ENCODE peak calls at places on chromosomes 2 and 18, in nine cellular contexts. C is AG10803, R is MCF 10A, O is hepatocyte, U is mucosa of descending colon, I is left ventricle myocardium inferior, V is Peyer's patch, Q is fibroblast of pulmonary artery, X is prostate gland. A is an unnamed sample.

GRCh38 chr2:124683536-124684407 is 658.7 kb downstream of the CNTNAP5 start:
- DNase-seq in C (no peak), Q (peak; percentile 13), X (no peak), V (no peak), U (no peak), I (no peak), R (no peak), O (no peak), A (no peak)

GRCh38 chr2:177516786-177517544 is 124.4 kb downstream of the AGPS start:
- DNase-seq in U (no peak), Q (no peak), C (no peak), V (no peak), O (no peak), I (no peak), X (no peak), R (no peak), A (no peak)

GRCh38 chr18:45127395-45127794 is 446.7 kb downstream of the SETBP1 start:
- DNase-seq in C (no peak), R (no peak), V (no peak), U (no peak), Q (no peak), O (no peak), X (no peak), I (no peak), A (no peak)

GRCh38 chr2:151367571-151367970 is 10.2 kb downstream of the TNFAIP6 start:
- DNase-seq in C (peak; percentile 67), Q (no peak), O (no peak), X (no peak), V (no peak), I (no peak), U (no peak), R (no peak), A (no peak)

GRCh38 chr18:13137041-13137938 is 81.3 kb upstream of the LDLRAD4 start:
- DNase-seq in V (peak; percentile 52), X (no peak), O (no peak), Q (peak; percentile 17), I (peak; percentile 36), U (peak; percentile 75), C (no peak), R (no peak), A (no peak)

GRCh38 chr2:72222829-72223564 is 75.3 kb upstream of the CYP26B1 start:
- DNase-seq in R (peak; percentile 25), V (no peak), U (no peak), I (no peak), C (peak; percentile 87), X (no peak), Q (no peak), O (no peak), A (no peak)

GRCh38 chr2:120250640-120251039 is 2.0 kb upstream of the RALB start:
- DNase-seq in X (no peak), O (no peak), Q (no peak), V (no peak), R (no peak), C (no peak), I (no peak), U (no peak), A (no peak)

GRCh38 chr2:219396863-219397457 is 9.2 kb upstream of the DNPEP start:
- DNase-seq in Q (no peak), V (no peak), R (no peak), I (no peak), C (no peak), O (no peak), X (no peak), U (no peak), A (no peak)

GRCh38 chr2:197306024-197306690 is 4.4 kb downstream of the ANKRD44 start:
- DNase-seq in O (no peak), C (no peak), X (no peak), R (no peak), V (peak; percentile 54), Q (no peak), U (no peak), I (no peak), A (no peak)

GRCh38 chr2:206160124-206160806 is 570 bp downstream of the EEF1B2 start:
- DNase-seq in V (no peak), C (peak; percentile 45), I (no peak), U (no peak), Q (no peak), R (no peak), O (peak; percentile 75), X (no peak), A (peak; percentile 20)

GRCh38 chr2:189104926-189105325 is 74.6 kb downstream of the COL5A2 start:
- DNase-seq in C (no peak), U (no peak), I (no peak), Q (peak; percentile 61), X (no peak), V (no peak), R (peak; percentile 5), O (no peak), A (no peak)

GRCh38 chr2:46749042-46749461 is 166.6 kb downstream of the MCFD2 start:
- DNase-seq in U (no peak), Q (peak; percentile 89), V (no peak), R (no peak), X (no peak), O (peak; percentile 29), C (peak; percentile 77), I (no peak), A (no peak)

GRCh38 chr2:47098953-47099352 is 56.2 kb downstream of the STPG4 start:
- DNase-seq in U (no peak), C (no peak), Q (no peak), I (no peak), X (no peak), O (no peak), V (no peak), R (no peak), A (no peak)

GRCh38 chr18:73414598-73414997 is 546.8 kb upstream of the NETO1 start:
- DNase-seq in I (no peak), U (no peak), V (no peak), X (no peak), R (peak; percentile 1), Q (no peak), O (no peak), C (no peak), A (no peak)

GRCh38 chr2:148887349-148888002 is 12.4 kb downstream of the KIF5C start:
- DNase-seq in Q (no peak), O (no peak), C (no peak), V (no peak), X (no peak), I (no peak), R (no peak), U (no peak), A (no peak)

GRCh38 chr18:48929212-48929612 is 21.6 kb downstream of the SMAD7 start:
- DNase-seq in R (no peak), O (no peak), U (no peak), Q (peak; percentile 18), V (no peak), C (no peak), I (no peak), X (no peak), A (no peak)

GRCh38 chr2:29921560-29921915 is at the start of gene ALK:
- DNase-seq in O (peak; percentile 96), V (peak; percentile 24), R (peak; percentile 96), X (peak; percentile 84), I (peak; percentile 89), Q (peak; percentile 69), C (peak; percentile 69), U (peak; percentile 79), A (peak; percentile 79)

GRCh38 chr2:173326806-173327205 is 27.9 kb upstream of the CDCA7 start:
- DNase-seq in V (no peak), U (no peak), X (no peak), R (no peak), I (no peak), O (no peak), C (peak; percentile 44), Q (no peak), A (no peak)

GRCh38 chr2:237222683-237223082 is 137.0 kb downstream of the COPS8 start:
- DNase-seq in O (no peak), R (no peak), X (no peak), C (peak; percentile 65), V (no peak), U (no peak), Q (no peak), I (no peak), A (no peak)
- TF ChIP-seq CTCF in O (no peak), R (no peak), X (no peak), C (no peak), V (no peak), U (no peak), Q (no peak), I (no peak), A (no peak)

GRCh38 chr2:70515938-70516337 is 37.7 kb downstream of the TGFA start:
- DNase-seq in Q (no peak), R (peak; percentile 37), O (no peak), X (no peak), V (no peak), C (peak; percentile 24), U (no peak), I (no peak), A (no peak)

GRCh38 chr2:70514612-70515055 is 39.0 kb downstream of the TGFA start:
- DNase-seq in O (peak; percentile 79), I (peak; percentile 23), Q (no peak), U (peak; percentile 94), X (peak; percentile 25), R (peak; percentile 59), C (no peak), V (no peak), A (no peak)

GRCh38 chr2:70518557-70518956 is 35.1 kb downstream of the TGFA start:
- DNase-seq in Q (no peak), O (no peak), R (no peak), X (no peak), V (no peak), U (no peak), C (no peak), I (no peak), A (no peak)

GRCh38 chr2:70517804-70518203 is 35.8 kb downstream of the TGFA start:
- DNase-seq in U (no peak), Q (no peak), R (no peak), O (no peak), C (no peak), V (no peak), X (no peak), I (no peak), A (no peak)

DNA sequence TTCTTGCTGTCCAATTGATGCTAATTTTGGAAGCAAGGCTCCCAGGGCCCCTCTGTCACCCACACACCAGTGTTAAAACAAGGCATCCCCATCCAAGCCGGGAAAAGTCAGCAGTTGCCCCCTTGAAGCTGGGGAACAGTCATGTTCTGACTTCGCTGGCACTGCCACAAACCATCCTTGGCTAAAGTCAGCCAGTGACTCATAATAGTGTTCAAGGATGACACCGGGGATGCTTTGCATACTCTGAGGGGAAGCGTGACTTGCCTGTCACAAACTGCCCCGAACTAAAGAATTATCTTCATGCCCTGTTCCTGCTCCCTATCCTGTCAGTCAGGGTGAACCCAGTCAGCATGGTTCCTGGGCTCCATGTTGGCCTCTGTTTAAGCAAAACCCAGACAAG is 37.0 kb downstream of the TGFA start:
- DNase-seq in V (no peak), Q (no peak), O (no peak), C (peak; percentile 62), X (no peak), U (no peak), I (no peak), R (peak; percentile 53), A (no peak)
- TF ChIP-seq CTCF in V (no peak), Q (no peak), O (no peak), C (no peak), X (no peak), U (no peak), I (no peak), R (no peak), A (no peak)

GRCh38 chr2:118763797-118764196 is 83.7 kb downstream of the EN1 start:
- DNase-seq in C (peak; percentile 63), O (peak; percentile 15), U (no peak), Q (peak; percentile 30), R (no peak), I (no peak), V (no peak), X (no peak), A (no peak)
- TF ChIP-seq CTCF in C (peak; percentile 82), O (peak; percentile 31), U (no peak), Q (peak; percentile 29), R (no peak), I (no peak), V (peak; percentile 6), X (no peak), A (no peak)

GRCh38 chr2:195318440-195319111 is 338.4 kb upstream of the SLC39A10 start:
- DNase-seq in R (peak; percentile 70), C (peak; percentile 34), V (no peak), O (peak; percentile 64), X (peak; percentile 17), Q (peak; percentile 63), U (no peak), I (no peak), A (no peak)
- TF ChIP-seq CTCF in R (peak; percentile 67), C (peak; percentile 56), V (peak; percentile 74), O (peak; percentile 78), X (peak; percentile 57), Q (peak; percentile 58), U (no peak), I (peak; percentile 57), A (peak; percentile 73)

A was measured in D721Med.